ENCODE peak calls at places on chromosomes 6 and 20, in five cellular contexts. S is HCT116, R is PC-3, Y is MM.1S, E is SK-N-SH. A is an unnamed sample.

GRCh38 chr6:142569676-142570075 is 267.9 kb downstream of the ADGRG6 start:
- DNase-seq in S (peak; percentile 33), E (no peak), Y (no peak), R (no peak), A (no peak)

GRCh38 chr6:41466437-41466990 is 79.7 kb upstream of the FOXP4 start:
- DNase-seq in Y (no peak), E (no peak), S (no peak), R (no peak), A (no peak)

GRCh38 chr20:15220778-15221565 is 883.6 kb upstream of the FLRT3 start:
- DNase-seq in E (no peak), R (peak; percentile 52), S (no peak), Y (no peak), A (peak; percentile 6)

GRCh38 chr20:63702751-63703470 is 4.9 kb downstream of the ARFRP1 start:
- DNase-seq in Y (no peak), R (no peak), E (peak; percentile 14), S (no peak), A (no peak)

GRCh38 chr6:118781897-118782296 is 112.1 kb upstream of the ASF1A start:
- DNase-seq in Y (no peak), E (no peak), R (peak; percentile 64), S (no peak), A (no peak)

GRCh38 chr6:75620387-75621304 is 19.0 kb downstream of the SENP6 start:
- DNase-seq in Y (peak; percentile 22), S (no peak), E (no peak), R (no peak), A (no peak)

GRCh38 chr20:5970381-5970780 is 19.9 kb downstream of the MCM8 start:
- DNase-seq in S (no peak), E (no peak), Y (no peak), R (no peak), A (no peak)

GRCh38 chr6:11011787-11012234 is 32.3 kb downstream of the ELOVL2 start:
- DNase-seq in S (peak; percentile 52), E (no peak), Y (no peak), R (peak; percentile 86), A (no peak)

GRCh38 chr20:9930142-9930541 is 91.3 kb upstream of the PAK5 start:
- DNase-seq in S (no peak), R (no peak), Y (no peak), E (no peak), A (no peak)

GRCh38 chr6:117397536-117398227 is 28.1 kb downstream of the ROS1 start:
- DNase-seq in S (no peak), R (no peak), Y (no peak), E (no peak), A (peak; percentile 44)

GRCh38 chr6:117396228-117396627 is 29.5 kb downstream of the ROS1 start:
- DNase-seq in R (no peak), S (no peak), Y (no peak), E (no peak), A (no peak)

GRCh38 chr6:117401799-117402198 is 23.9 kb downstream of the ROS1 start:
- DNase-seq in Y (no peak), R (no peak), S (no peak), E (no peak), A (no peak)

GRCh38 chr6:117399126-117399525 is 26.6 kb downstream of the ROS1 start:
- DNase-seq in Y (no peak), R (no peak), E (no peak), S (no peak), A (no peak)

GRCh38 chr6:117399924-117400323 is 25.8 kb downstream of the ROS1 start:
- DNase-seq in S (no peak), Y (no peak), E (peak; percentile 8), R (peak; percentile 41), A (no peak)
- TF ChIP-seq CTCF in S (peak; percentile 23), Y (no peak), E (peak; percentile 54), R (peak; percentile 53), A (peak; percentile 37)

GRCh38 chr20:18567739-18568091 is 483 bp downstream of the SMIM26 start:
- DNase-seq in R (no peak), E (peak; percentile 31), Y (no peak), S (no peak), A (no peak)
- TF ChIP-seq EZH2phosphoT487 in R (no peak), E (no peak), Y (no peak), S (no peak), A (no peak)

DNA sequence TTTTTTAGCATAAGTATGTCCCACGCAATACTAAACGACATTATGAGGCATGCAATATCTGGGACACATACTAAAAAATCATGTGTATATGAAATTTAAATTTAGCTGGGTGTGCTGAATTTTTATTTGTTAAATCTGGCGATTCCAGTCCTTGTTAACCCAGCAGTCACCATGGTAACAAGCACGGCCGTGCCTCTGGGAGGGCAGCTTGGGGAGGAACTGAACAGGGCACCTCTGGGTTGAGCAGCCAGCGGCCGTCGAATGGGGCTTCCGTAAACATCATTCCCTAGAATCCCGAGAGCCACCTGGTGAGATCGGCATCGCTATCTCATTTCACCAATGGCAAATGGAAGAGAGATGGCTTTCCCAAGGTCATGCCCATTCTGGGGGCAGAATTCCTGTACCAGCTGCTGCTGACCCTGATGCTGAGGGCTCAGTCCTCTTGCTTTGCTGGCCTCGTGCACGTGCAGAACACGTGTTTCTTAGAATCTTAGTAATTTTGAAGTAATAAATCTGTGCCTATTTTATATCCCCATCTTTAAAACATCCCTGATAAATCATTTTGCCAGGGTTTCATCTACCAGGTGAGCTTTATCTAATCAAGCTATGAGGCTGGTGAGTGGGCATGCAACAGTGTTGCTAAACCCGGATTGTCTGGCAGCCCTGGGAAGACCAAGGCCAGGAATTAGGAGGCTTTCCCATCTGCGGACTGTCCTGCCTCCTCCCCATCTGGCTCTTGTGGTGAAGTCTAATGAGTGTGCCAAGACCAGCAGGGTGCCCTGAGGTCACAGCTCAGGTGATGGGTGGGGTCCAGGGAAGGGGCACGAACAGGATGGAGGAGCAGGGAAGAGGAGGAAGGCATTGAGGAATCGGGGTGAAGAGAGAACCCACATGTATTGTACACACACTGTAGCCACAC is 85.1 kb downstream of the AGPAT4 start:
- DNase-seq in E (no peak), S (no peak), R (no peak), Y (no peak), A (no peak)
- H3K9ac ChIP-seq in E (no peak overlapping the region), S (no peak overlapping the region), R (no peak overlapping the region), Y (no peak overlapping the region), A (no peak overlapping the region)

GRCh38 chr6:39642300-39642699 is 82.9 kb downstream of the KIF6 start:
- DNase-seq in Y (no peak), S (no peak), E (no peak), R (no peak), A (peak; percentile 26)
- TF ChIP-seq CTCF in Y (no peak), S (no peak), E (no peak), R (no peak), A (no peak)

GRCh38 chr20:62479218-62479617 is 3.4 kb upstream of the GATA5 start:
- DNase-seq in E (no peak), Y (no peak), R (no peak), S (no peak), A (no peak)

GRCh38 chr20:62475819-62476073 is at the start of gene GATA5:
- DNase-seq in E (no peak), S (no peak), Y (no peak), R (no peak), A (no peak)

GRCh38 chr20:62476074-62476838 is 461 bp upstream of the GATA5 start:
- DNase-seq in S (no peak), R (no peak), E (peak; percentile 82), Y (no peak), A (peak; percentile 83)

GRCh38 chr20:62480318-62480717 is 4.5 kb upstream of the GATA5 start:
- DNase-seq in E (no peak), Y (no peak), R (no peak), S (no peak), A (no peak)

DNA sequence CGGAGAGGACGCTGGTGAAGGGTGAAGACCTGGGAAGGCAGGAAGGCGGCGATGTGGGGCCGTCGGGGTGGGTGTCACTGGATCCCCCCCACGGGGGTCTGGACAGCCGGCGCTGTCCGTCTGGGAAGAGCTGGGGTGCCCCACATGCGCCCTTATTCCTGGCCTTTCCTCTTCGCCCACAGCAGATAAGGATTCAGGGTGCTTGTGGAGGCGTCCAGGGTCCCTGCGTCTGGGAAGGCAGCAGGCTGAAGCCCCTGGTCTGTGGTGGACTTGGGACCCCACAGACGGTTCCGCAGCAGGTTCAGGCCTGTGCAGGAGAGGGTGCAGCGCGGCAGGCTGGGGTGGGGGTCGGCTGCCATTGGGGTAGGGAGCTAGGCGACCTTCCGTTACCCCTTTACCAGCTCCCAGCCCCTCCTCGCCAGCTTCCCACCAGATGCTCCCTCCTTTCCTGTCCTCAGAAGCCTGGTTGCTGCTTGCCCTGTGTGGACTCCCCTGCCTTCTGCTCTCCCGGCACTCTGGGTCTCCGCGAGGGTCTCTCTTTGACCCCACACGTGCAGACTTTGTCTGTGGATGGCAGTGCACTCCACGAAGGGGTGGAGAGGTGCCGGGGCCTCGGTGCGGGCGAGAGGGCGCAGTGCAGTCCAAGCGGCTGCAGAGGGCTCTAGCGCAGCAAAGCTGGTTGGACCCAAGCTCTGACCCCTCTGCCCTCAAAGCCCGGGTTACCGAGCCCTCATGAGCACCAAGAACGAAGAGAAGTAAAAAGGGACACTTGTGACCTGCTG is 2.1 kb upstream of the GATA5 start:
- DNase-seq in S (no peak), R (no peak), Y (no peak), E (peak; percentile 65), A (peak; percentile 74)
- TF ChIP-seq EZH2phosphoT487 in S (no peak), R (no peak), Y (no peak), E (no peak), A (peak; percentile 97)

DNA sequence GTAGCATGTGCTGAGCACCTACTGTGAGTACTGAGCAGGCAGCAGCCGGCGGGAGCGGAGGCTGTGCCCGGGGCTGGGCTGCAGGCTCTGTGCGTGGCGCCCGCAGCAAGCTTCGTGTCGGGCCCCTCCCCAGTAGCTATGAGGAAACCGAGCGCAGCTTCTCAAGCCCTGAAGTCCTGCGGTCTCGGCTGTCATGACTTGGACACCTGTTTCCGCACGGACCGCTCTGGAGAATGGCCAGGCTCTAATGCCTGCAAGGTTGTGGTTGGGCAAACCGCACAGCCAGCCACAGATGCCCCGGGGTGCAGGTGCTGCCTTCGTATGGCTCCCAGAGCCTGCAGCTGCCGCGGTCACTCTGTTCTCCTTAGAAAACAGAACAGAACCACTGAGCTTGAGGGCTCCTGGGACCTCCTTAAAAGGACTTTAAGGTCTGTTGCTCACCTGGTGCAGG is 33.7 kb downstream of the PYGB start:
- DNase-seq in Y (peak; percentile 92), S (no peak), R (no peak), E (no peak), A (no peak)
- H3K9ac ChIP-seq in Y (peak overlapping the region; percentile 61), S (no peak overlapping the region), R (no peak overlapping the region), E (no peak overlapping the region), A (no peak overlapping the region)

DNA sequence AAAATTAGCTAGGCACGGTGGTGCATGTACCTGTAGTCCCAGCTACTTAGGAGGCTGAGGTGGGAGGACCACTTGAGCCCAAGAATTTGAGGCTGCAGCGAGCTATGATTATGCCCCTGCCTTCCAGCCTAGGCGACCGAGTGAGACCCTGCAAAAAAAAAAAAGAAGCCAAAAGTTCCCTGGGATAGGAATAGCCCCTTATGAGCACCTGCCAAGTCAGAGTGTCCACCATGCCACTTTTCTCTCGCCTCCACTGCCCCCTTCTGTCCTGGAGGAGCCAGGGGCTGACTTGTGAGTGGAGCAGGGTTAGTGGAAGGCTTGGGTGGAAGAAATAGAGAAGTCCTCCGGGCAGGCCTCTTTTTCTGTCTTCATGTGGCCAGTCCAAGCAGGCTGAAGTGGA is 12.1 kb upstream of the DDX27 start:
- DNase-seq in Y (peak; percentile 14), R (peak; percentile 44), E (no peak), S (no peak), A (no peak)
- TF ChIP-seq CTCF in Y (peak; percentile 38), R (peak; percentile 59), E (peak; percentile 20), S (no peak), A (peak; percentile 10)

GRCh38 chr20:45416917-45417316 is 976 bp downstream of the PIGT start:
- DNase-seq in S (no peak), E (no peak), Y (no peak), R (no peak), A (no peak)
- TF ChIP-seq EZH2phosphoT487 in S (no peak), E (no peak), Y (no peak), R (no peak), A (no peak)

A was measured in neural progenitor cell.